ENCODE peak calls at places on chromosomes 11 and 22, in ten cellular contexts. K is activated CD4-positive, alpha-beta T cell treated with anti-CD3 and anti-CD28 coated beads for 24 hours; A is NCI-H1105; N is CD4-positive, CD25-positive, alpha-beta regulatory T cell; P is activated T-helper 1 cell treated with Interleukin-2 at 50 U/mL for 16 hours; R is fibroblast of mammary gland; F is AG08395; I is kidney glomerular epithelial cell; J is dorsolateral prefrontal cortex; H is cardiac fibroblast. D is an unnamed sample.

GRCh38 chr22:33300165-33300564 is 242.0 kb upstream of the SYN3 start:
- DNase-seq in K (no peak), A (peak), N (no peak), P (no peak), R (no peak), F (no peak), I (no peak), J (no peak), H (no peak), D (no peak)

GRCh38 chr11:111935331-111936044 is 1.7 kb upstream of the DIXDC1 start:
- DNase-seq in K (no peak), A (no peak), N (no peak), P (no peak), R (peak), F (no peak), I (no peak), J (no peak), H (no peak), D (no peak)

GRCh38 chr22:39244073-39244495 is 698 bp downstream of the PDGFB start:
- DNase-seq in K (no peak), A (no peak), N (no peak), P (no peak), R (no peak), F (no peak), I (no peak), J (no peak), H (no peak), D (no peak)

GRCh38 chr11:85898456-85898855 is 43.3 kb downstream of the CCDC83 start:
- DNase-seq in K (no peak), A (no peak), N (no peak), P (no peak), R (peak), F (no peak), I (no peak), J (no peak), H (peak), D (no peak)

GRCh38 chr11:121688860-121689614 is 236.3 kb upstream of the SORL1-AS1 start:
- DNase-seq in K (no peak), A (no peak), N (no peak), P (no peak), R (no peak), F (no peak), I (no peak), J (no peak), H (no peak), D (no peak)

GRCh38 chr11:13094930-13095687 is 86.0 kb downstream of the RASSF10 start:
- DNase-seq in K (no peak), A (no peak), N (no peak), P (no peak), R (no peak), F (no peak), I (no peak), J (no peak), H (no peak), D (no peak)

GRCh38 chr11:130155106-130155505 is 4.5 kb upstream of the ST14 start:
- DNase-seq in K (no peak), A (no peak), N (no peak), P (no peak), R (no peak), F (no peak), I (no peak), J (no peak), H (no peak), D (no peak)

GRCh38 chr11:48006301-48006992 is 26.1 kb downstream of the PTPRJ start:
- DNase-seq in K (no peak), A (no peak), N (peak), P (no peak), R (peak), F (peak), I (peak), J (no peak), H (peak), D (no peak)

GRCh38 chr11:121514998-121515671 is 62.4 kb upstream of the SORL1-AS1 start:
- DNase-seq in K (no peak), A (no peak), N (no peak), P (no peak), R (no peak), F (no peak), I (no peak), J (no peak), H (no peak), D (peak)

GRCh38 chr22:49547751-49548239 is 279.9 kb downstream of the BRD1 start:
- DNase-seq in K (no peak), A (no peak), N (no peak), P (no peak), R (no peak), F (no peak), I (no peak), J (no peak), H (no peak), D (no peak)

GRCh38 chr11:44321059-44321458 is 11.1 kb upstream of the ALX4 start:
- DNase-seq in K (no peak), A (no peak), N (no peak), P (no peak), R (no peak), F (no peak), I (no peak), J (no peak), H (no peak), D (no peak)

GRCh38 chr22:31106001-31106571 is 1.3 kb downstream of the SELENOM start:
- DNase-seq in K (no peak), A (no peak), N (no peak), P (no peak), R (peak), F (no peak), I (no peak), J (no peak), H (peak), D (no peak)

GRCh38 chr11:59135648-59136461 is 6.8 kb upstream of the FAM111A start:
- DNase-seq in K (peak), A (peak), N (peak), P (peak), R (peak), F (peak), I (peak), J (peak), H (peak), D (peak)

GRCh38 chr11:45229401-45229800 is 56.7 kb downstream of the SYT13 start:
- DNase-seq in K (no peak), A (no peak), N (no peak), P (no peak), R (no peak), F (no peak), I (no peak), J (no peak), H (no peak), D (no peak)